ENCODE peak calls at places on chromosomes 4 and X, in eight cellular contexts. D, Q, G, K, C, U, F and S are unnamed samples.

GRCh38 chr4:157045507-157046127 is 30.3 kb upstream of the GLRB start:
- DNase-seq in F (peak; percentile 68), G (peak; percentile 46), K (peak; percentile 56), D (no peak), Q (peak; percentile 77), U (no peak), C (peak; percentile 76), S (peak; percentile 66)

GRCh38 chr4:122003335-122003734 is 51.5 kb upstream of the TRPC3 start:
- DNase-seq in F (no peak), Q (peak; percentile 30), C (peak; percentile 33), K (peak; percentile 34), D (peak; percentile 21), U (no peak), G (peak; percentile 42), S (no peak)

GRCh38 chrX:10648608-10649007 is 28.2 kb upstream of the MID1 start:
- DNase-seq in G (no peak), K (peak; percentile 5), U (no peak), D (no peak), C (no peak), Q (no peak), F (no peak), S (no peak)

GRCh38 chr4:121582296-121582695 is 114.5 kb downstream of the ANXA5 start:
- DNase-seq in F (no peak), G (no peak), C (no peak), Q (peak; percentile 10), D (no peak), K (no peak), U (no peak), S (no peak)

GRCh38 chrX:21691512-21692018 is 33.4 kb upstream of the KLHL34 start:
- DNase-seq in C (no peak), U (no peak), Q (no peak), K (no peak), G (no peak), F (no peak), D (no peak), S (no peak)

GRCh38 chr4:125994024-125994423 is 679.3 kb downstream of the FAT4 start:
- DNase-seq in F (no peak), U (no peak), D (no peak), K (no peak), Q (no peak), G (no peak), C (no peak), S (no peak)

GRCh38 chr4:190020790-190021717 is 6.0 kb downstream of the FRG2 start:
- DNase-seq in F (no peak), U (no peak), K (no peak), C (peak; percentile 81), D (no peak), Q (peak; percentile 63), G (no peak), S (no peak)

GRCh38 chr4:185779520-185779919 is 32.5 kb downstream of the SORBS2 start:
- DNase-seq in F (no peak), D (no peak), K (no peak), G (no peak), U (no peak), Q (peak; percentile 30), C (no peak), S (no peak)

GRCh38 chr4:14902337-14902736 is 99.9 kb upstream of the CPEB2 start:
- DNase-seq in D (no peak), C (no peak), G (no peak), K (no peak), U (no peak), Q (no peak), F (no peak), S (no peak)

GRCh38 chrX:9520211-9520590 is 55.3 kb downstream of the TBL1X start:
- DNase-seq in C (no peak), G (no peak), D (no peak), K (no peak), F (no peak), U (no peak), Q (no peak), S (no peak)

GRCh38 chr4:52299120-52299519 is 248.0 kb downstream of the SPATA18 start:
- DNase-seq in K (no peak), G (no peak), Q (peak; percentile 87), U (no peak), D (no peak), C (no peak), F (no peak), S (no peak)

GRCh38 chr4:32472918-32473317 is 1752.7 kb downstream of the PCDH7 start:
- DNase-seq in F (no peak), G (no peak), D (no peak), Q (peak; percentile 33), K (no peak), U (no peak), C (no peak), S (no peak)

GRCh38 chrX:50081282-50081955 is 119.4 kb downstream of the AKAP4 start:
- DNase-seq in D (no peak), F (no peak), U (no peak), K (peak; percentile 45), Q (peak; percentile 33), G (no peak), C (peak; percentile 18), S (no peak)

GRCh38 chr4:70935038-70935437 is 32.9 kb downstream of the MOB1B start:
- DNase-seq in C (no peak), D (no peak), U (no peak), F (no peak), Q (no peak), G (no peak), K (no peak), S (no peak)

GRCh38 chrX:10230222-10230621 is 73.4 kb downstream of the CLCN4 start:
- DNase-seq in C (no peak), K (no peak), Q (no peak), G (no peak), U (no peak), D (no peak), F (no peak), S (no peak)

GRCh38 chr4:7813674-7814073 is 126.0 kb downstream of the AFAP1 start:
- DNase-seq in K (no peak), Q (peak; percentile 33), U (no peak), G (no peak), D (no peak), F (no peak), C (peak; percentile 79), S (no peak)

GRCh38 chrX:148700021-148700420 is 199.6 kb downstream of the AFF2 start:
- DNase-seq in K (no peak), C (no peak), D (no peak), G (no peak), Q (no peak), U (no peak), F (no peak), S (no peak)

GRCh38 chrX:74906427-74906826 is 18.8 kb downstream of the NEXMIF start:
- DNase-seq in F (no peak), D (no peak), C (no peak), U (no peak), Q (no peak), K (no peak), G (no peak), S (no peak)

GRCh38 chr4:144611850-144612249 is 34.1 kb upstream of the HHIP start:
- DNase-seq in G (peak; percentile 26), U (no peak), D (no peak), Q (peak; percentile 42), F (peak; percentile 1), C (peak; percentile 32), K (peak; percentile 33), S (no peak)

GRCh38 chr4:177087060-177087459 is 222.6 kb upstream of the NEIL3 start:
- DNase-seq in U (no peak), Q (no peak), D (no peak), K (no peak), C (no peak), F (no peak), G (no peak), S (no peak)

GRCh38 chr4:163330828-163331628 is 1.4 kb downstream of the NPY1R start:
- DNase-seq in D (no peak), K (no peak), Q (peak; percentile 33), G (no peak), F (no peak), U (no peak), C (no peak), S (no peak)

GRCh38 chr4:40662962-40663604 is 33.4 kb upstream of the RBM47 start:
- DNase-seq in K (no peak), U (no peak), F (no peak), D (no peak), Q (peak; percentile 94), C (peak; percentile 68), G (no peak), S (no peak)

GRCh38 chrX:50168305-50168704 is 32.5 kb downstream of the AKAP4 start:
- DNase-seq in D (no peak), K (no peak), F (no peak), Q (peak; percentile 5), U (no peak), C (no peak), G (no peak), S (no peak)